ENCODE peak calls at places on chromosomes 5 and 9, in nine cellular contexts. One of them, this sample, is unnamed.

GRCh38 chr5:14757853-14758252 is 93.3 kb downstream of the OTULIN start:
- DNase-seq in tibial nerve: no peak
- DNase-seq in stomach: no peak
- DNase-seq in GM10248: no peak
- DNase-seq in GM06990: no peak
- DNase-seq in B cell: no peak
- DNase-seq in adrenal gland: peak
- DNase-seq in A549: no peak
- DNase-seq in brain microvascular endothelial cell: no peak
- DNase-seq in this sample: no peak

GRCh38 chr5:111929892-111930291 is 172.9 kb upstream of the NREP start:
- DNase-seq in tibial nerve: no peak
- DNase-seq in stomach: no peak
- DNase-seq in GM10248: no peak
- DNase-seq in GM06990: no peak
- DNase-seq in B cell: no peak
- DNase-seq in adrenal gland: peak
- DNase-seq in A549: no peak
- DNase-seq in brain microvascular endothelial cell: peak
- DNase-seq in this sample: no peak

GRCh38 chr5:115450741-115451140 is 93.8 kb downstream of the FEM1C start:
- DNase-seq in tibial nerve: no peak
- DNase-seq in stomach: no peak
- DNase-seq in GM10248: peak
- DNase-seq in GM06990: no peak
- DNase-seq in B cell: no peak
- DNase-seq in adrenal gland: no peak
- DNase-seq in A549: no peak
- DNase-seq in brain microvascular endothelial cell: peak
- DNase-seq in this sample: no peak

GRCh38 chr9:98583417-98583816 is 125.3 kb downstream of the GABBR2 start:
- DNase-seq in tibial nerve: no peak
- DNase-seq in stomach: no peak
- DNase-seq in GM10248: no peak
- DNase-seq in GM06990: no peak
- DNase-seq in B cell: no peak
- DNase-seq in adrenal gland: no peak
- DNase-seq in A549: no peak
- DNase-seq in brain microvascular endothelial cell: no peak
- DNase-seq in this sample: no peak

GRCh38 chr9:91486699-91487497 is 63.3 kb upstream of the NFIL3 start:
- DNase-seq in tibial nerve: no peak
- DNase-seq in stomach: no peak
- DNase-seq in GM10248: no peak
- DNase-seq in GM06990: no peak
- DNase-seq in B cell: no peak
- DNase-seq in adrenal gland: no peak
- DNase-seq in A549: no peak
- DNase-seq in brain microvascular endothelial cell: peak
- DNase-seq in this sample: no peak

GRCh38 chr9:112867275-112867991 is 23.2 kb downstream of the SLC46A2 start:
- DNase-seq in tibial nerve: no peak
- DNase-seq in stomach: no peak
- DNase-seq in GM10248: peak
- DNase-seq in GM06990: no peak
- DNase-seq in B cell: no peak
- DNase-seq in adrenal gland: no peak
- DNase-seq in A549: peak
- DNase-seq in brain microvascular endothelial cell: peak
- DNase-seq in this sample: no peak

GRCh38 chr5:155342956-155343355 is 329.4 kb downstream of the KIF4B start:
- DNase-seq in tibial nerve: no peak
- DNase-seq in stomach: no peak
- DNase-seq in GM10248: no peak
- DNase-seq in GM06990: no peak
- DNase-seq in B cell: no peak
- DNase-seq in adrenal gland: no peak
- DNase-seq in A549: no peak
- DNase-seq in brain microvascular endothelial cell: no peak
- DNase-seq in this sample: no peak

GRCh38 chr9:22165144-22165543 is 156.0 kb upstream of the CDKN2B start:
- DNase-seq in tibial nerve: no peak
- DNase-seq in stomach: no peak
- DNase-seq in GM10248: no peak
- DNase-seq in GM06990: no peak
- DNase-seq in B cell: no peak
- DNase-seq in adrenal gland: no peak
- DNase-seq in A549: no peak
- DNase-seq in brain microvascular endothelial cell: no peak
- DNase-seq in this sample: no peak

GRCh38 chr5:142529626-142530278 is 156.1 kb downstream of the FGF1 start:
- DNase-seq in tibial nerve: no peak
- DNase-seq in stomach: no peak
- DNase-seq in GM10248: no peak
- DNase-seq in GM06990: no peak
- DNase-seq in B cell: no peak
- DNase-seq in adrenal gland: no peak
- DNase-seq in A549: no peak
- DNase-seq in brain microvascular endothelial cell: peak
- DNase-seq in this sample: no peak

GRCh38 chr5:112142769-112143270 is 276.3 kb downstream of the EPB41L4A start:
- DNase-seq in tibial nerve: no peak
- DNase-seq in stomach: no peak
- DNase-seq in GM10248: no peak
- DNase-seq in GM06990: peak
- DNase-seq in B cell: no peak
- DNase-seq in adrenal gland: peak
- DNase-seq in A549: no peak
- DNase-seq in brain microvascular endothelial cell: peak
- DNase-seq in this sample: no peak

GRCh38 chr5:124737651-124738050 is 8.8 kb downstream of the ZNF608 start:
- DNase-seq in tibial nerve: no peak
- DNase-seq in stomach: no peak
- DNase-seq in GM10248: no peak
- DNase-seq in GM06990: no peak
- DNase-seq in B cell: no peak
- DNase-seq in adrenal gland: no peak
- DNase-seq in A549: no peak
- DNase-seq in brain microvascular endothelial cell: no peak
- DNase-seq in this sample: no peak

GRCh38 chr9:124285903-124286291 is 28.1 kb downstream of the NEK6 start:
- DNase-seq in tibial nerve: peak
- DNase-seq in stomach: peak
- DNase-seq in GM10248: peak
- DNase-seq in GM06990: peak
- DNase-seq in B cell: peak
- DNase-seq in adrenal gland: peak
- DNase-seq in A549: no peak
- DNase-seq in brain microvascular endothelial cell: peak
- DNase-seq in this sample: no peak

GRCh38 chr5:132839426-132840301 is 9.2 kb upstream of the SHROOM1 start:
- DNase-seq in tibial nerve: no peak
- DNase-seq in stomach: no peak
- DNase-seq in GM10248: no peak
- DNase-seq in GM06990: no peak
- DNase-seq in B cell: no peak
- DNase-seq in adrenal gland: no peak
- DNase-seq in A549: no peak
- DNase-seq in brain microvascular endothelial cell: peak
- DNase-seq in this sample: no peak

DNA sequence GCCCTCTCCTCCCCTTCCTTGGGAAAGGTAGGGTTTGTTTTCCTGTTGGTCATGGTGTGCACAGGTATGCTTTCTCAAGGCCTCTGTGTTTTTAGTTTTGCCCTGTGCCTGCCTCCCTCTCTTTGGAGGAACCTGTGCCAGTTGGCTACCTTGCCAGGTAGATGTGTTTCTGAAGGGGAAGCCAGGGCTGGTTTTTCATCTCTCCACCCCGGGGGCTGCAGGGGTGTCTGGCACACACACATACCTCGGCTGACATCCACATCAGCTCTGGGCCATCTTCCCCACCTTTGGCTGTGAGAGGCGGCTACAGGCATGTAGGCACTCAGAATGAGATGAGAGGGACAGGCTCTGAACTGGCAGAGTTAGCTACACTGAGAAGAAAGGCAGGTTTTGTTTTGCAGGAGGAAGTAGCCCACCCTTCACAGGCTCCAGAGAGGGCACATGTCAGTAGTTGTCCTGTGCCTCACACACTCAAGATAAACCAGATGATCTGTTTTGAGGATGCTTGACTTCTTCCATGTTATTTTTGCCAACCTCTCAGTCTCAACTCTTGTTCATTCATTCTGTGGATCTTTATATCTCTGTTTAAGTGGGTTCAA is 9.7 kb downstream of the RGMB start:
- DNase-seq in tibial nerve: no peak
- DNase-seq in stomach: no peak
- DNase-seq in GM10248: no peak
- DNase-seq in GM06990: no peak
- DNase-seq in B cell: no peak
- DNase-seq in adrenal gland: no peak
- DNase-seq in A549: no peak
- DNase-seq in brain microvascular endothelial cell: no peak
- DNase-seq in this sample: no peak
- TF ChIP-seq CTCF in tibial nerve: no peak
- TF ChIP-seq CTCF in stomach: no peak
- TF ChIP-seq CTCF in GM10248: no peak
- TF ChIP-seq CTCF in GM06990: no peak
- TF ChIP-seq CTCF in B cell: no peak
- TF ChIP-seq CTCF in adrenal gland: no peak
- TF ChIP-seq CTCF in A549: no peak
- TF ChIP-seq CTCF in brain microvascular endothelial cell: no peak
- TF ChIP-seq CTCF in this sample: no peak

DNA sequence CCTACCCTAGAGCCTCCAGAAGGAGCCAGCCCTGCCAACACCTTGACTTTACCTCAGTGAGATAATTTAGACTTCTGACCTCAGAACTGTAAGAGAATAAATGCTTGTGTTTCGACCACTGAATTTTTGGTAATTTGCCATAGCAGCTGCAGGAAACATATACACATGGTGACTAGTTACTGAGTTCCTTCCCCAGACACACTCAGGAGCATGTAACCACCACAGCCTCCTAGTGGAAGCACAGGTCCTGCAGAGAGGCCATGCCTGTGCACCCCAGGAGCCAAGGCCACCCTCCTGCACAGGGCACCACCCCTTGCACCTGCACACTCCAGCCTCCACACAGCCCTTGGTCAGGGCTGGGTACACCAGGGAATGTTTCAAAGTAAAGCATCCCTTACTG is 7.6 kb upstream of the CAMSAP1 start:
- DNase-seq in tibial nerve: no peak
- DNase-seq in stomach: no peak
- DNase-seq in GM10248: no peak
- DNase-seq in GM06990: no peak
- DNase-seq in B cell: no peak
- DNase-seq in adrenal gland: no peak
- DNase-seq in A549: no peak
- DNase-seq in brain microvascular endothelial cell: peak
- DNase-seq in this sample: no peak
- TF ChIP-seq CTCF in tibial nerve: no peak
- TF ChIP-seq CTCF in stomach: no peak
- TF ChIP-seq CTCF in GM10248: no peak
- TF ChIP-seq CTCF in GM06990: no peak
- TF ChIP-seq CTCF in B cell: no peak
- TF ChIP-seq CTCF in adrenal gland: no peak
- TF ChIP-seq CTCF in A549: no peak
- TF ChIP-seq CTCF in brain microvascular endothelial cell: no peak
- TF ChIP-seq CTCF in this sample: no peak

GRCh38 chr9:134894136-134894860 is 13.7 kb downstream of the FCN2 start:
- DNase-seq in tibial nerve: no peak
- DNase-seq in stomach: no peak
- DNase-seq in GM10248: no peak
- DNase-seq in GM06990: no peak
- DNase-seq in B cell: no peak
- DNase-seq in adrenal gland: peak
- DNase-seq in A549: no peak
- DNase-seq in brain microvascular endothelial cell: no peak
- DNase-seq in this sample: no peak

GRCh38 chr9:134891016-134891589 is 10.5 kb downstream of the FCN2 start:
- DNase-seq in tibial nerve: no peak
- DNase-seq in stomach: peak
- DNase-seq in GM10248: no peak
- DNase-seq in GM06990: no peak
- DNase-seq in B cell: no peak
- DNase-seq in adrenal gland: peak
- DNase-seq in A549: no peak
- DNase-seq in brain microvascular endothelial cell: no peak
- DNase-seq in this sample: no peak

GRCh38 chr9:134891713-134892112 is 11.1 kb downstream of the FCN2 start:
- DNase-seq in tibial nerve: no peak
- DNase-seq in stomach: no peak
- DNase-seq in GM10248: no peak
- DNase-seq in GM06990: no peak
- DNase-seq in B cell: no peak
- DNase-seq in adrenal gland: no peak
- DNase-seq in A549: no peak
- DNase-seq in brain microvascular endothelial cell: no peak
- DNase-seq in this sample: no peak

GRCh38 chr9:134892221-134892620 is 11.6 kb downstream of the FCN2 start:
- DNase-seq in tibial nerve: no peak
- DNase-seq in stomach: peak
- DNase-seq in GM10248: no peak
- DNase-seq in GM06990: no peak
- DNase-seq in B cell: no peak
- DNase-seq in adrenal gland: no peak
- DNase-seq in A549: no peak
- DNase-seq in brain microvascular endothelial cell: no peak
- DNase-seq in this sample: no peak

DNA sequence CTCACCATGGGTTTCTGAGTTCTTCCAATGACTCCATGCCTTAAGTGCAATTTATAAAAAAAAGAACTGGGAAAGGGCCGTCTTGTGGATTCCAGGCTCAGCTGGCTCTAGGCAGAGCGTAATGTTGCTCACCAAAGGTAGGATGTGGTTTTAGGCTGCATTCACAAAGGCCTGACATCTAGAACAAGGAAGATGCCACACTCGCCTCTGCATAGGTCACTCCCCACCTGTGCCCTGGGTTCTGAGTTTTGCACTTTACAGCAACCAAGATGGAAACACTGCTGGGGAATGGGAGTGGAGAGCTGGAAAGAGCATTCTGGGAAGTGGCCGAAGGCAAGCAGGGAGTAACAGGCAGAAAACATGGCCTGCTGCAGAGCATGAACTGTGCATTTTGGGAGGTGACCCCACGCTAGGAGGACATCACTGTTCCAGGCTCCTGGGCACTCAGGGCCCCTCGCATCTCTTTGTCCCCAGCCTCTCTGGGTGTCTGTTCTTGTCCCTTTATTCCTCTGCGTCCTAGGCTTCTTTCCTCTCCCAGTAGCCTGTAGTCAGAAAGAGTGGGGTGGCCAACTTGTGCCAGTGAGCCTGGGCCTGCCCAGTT is 12.3 kb downstream of the FCN2 start:
- DNase-seq in tibial nerve: no peak
- DNase-seq in stomach: peak
- DNase-seq in GM10248: no peak
- DNase-seq in GM06990: no peak
- DNase-seq in B cell: no peak
- DNase-seq in adrenal gland: no peak
- DNase-seq in A549: no peak
- DNase-seq in brain microvascular endothelial cell: no peak
- DNase-seq in this sample: no peak
- TF ChIP-seq CTCF in tibial nerve: no peak
- TF ChIP-seq CTCF in stomach: no peak
- TF ChIP-seq CTCF in GM10248: no peak
- TF ChIP-seq CTCF in GM06990: no peak
- TF ChIP-seq CTCF in B cell: no peak
- TF ChIP-seq CTCF in adrenal gland: no peak
- TF ChIP-seq CTCF in A549: no peak
- TF ChIP-seq CTCF in brain microvascular endothelial cell: no peak
- TF ChIP-seq CTCF in this sample: no peak

GRCh38 chr5:179343902-179344300 is 1.4 kb downstream of the ADAMTS2 start:
- DNase-seq in tibial nerve: no peak
- DNase-seq in stomach: no peak
- DNase-seq in GM10248: no peak
- DNase-seq in GM06990: no peak
- DNase-seq in B cell: no peak
- DNase-seq in adrenal gland: peak
- DNase-seq in A549: peak
- DNase-seq in brain microvascular endothelial cell: peak
- DNase-seq in this sample: peak
- TF ChIP-seq CTCF in tibial nerve: peak
- TF ChIP-seq CTCF in stomach: peak
- TF ChIP-seq CTCF in GM10248: no peak
- TF ChIP-seq CTCF in GM06990: no peak
- TF ChIP-seq CTCF in B cell: no peak
- TF ChIP-seq CTCF in adrenal gland: peak
- TF ChIP-seq CTCF in A549: no peak
- TF ChIP-seq CTCF in brain microvascular endothelial cell: peak
- TF ChIP-seq CTCF in this sample: peak